ENCODE peak calls at places on chromosomes 12 and 14, in seven cellular contexts. One of them, this sample, is unnamed.

GRCh38 chr14:69582207-69582606 is 7.5 kb upstream of the CCDC177 start:
- DNase-seq in heart left ventricle: no peak
- DNase-seq in astrocyte: peak
- DNase-seq in NCI-H1105 treated with DMSO at 0.1 percent for 48 hours: no peak
- DNase-seq in activated CD4-positive, alpha-beta T cell treated with anti-CD3 and anti-CD28 coated beads, Interleukin-2, amount 10 ng/mL, durations not matched to agents 7 days and 5 days: no peak
- DNase-seq in sigmoid colon: no peak
- DNase-seq in ACHN: no peak
- DNase-seq in this sample: peak

GRCh38 chr12:52614381-52615207 is 3.8 kb downstream of the KRT73 start:
- DNase-seq in heart left ventricle: no peak
- DNase-seq in astrocyte: no peak
- DNase-seq in NCI-H1105 treated with DMSO at 0.1 percent for 48 hours: no peak
- DNase-seq in activated CD4-positive, alpha-beta T cell treated with anti-CD3 and anti-CD28 coated beads, Interleukin-2, amount 10 ng/mL, durations not matched to agents 7 days and 5 days: peak
- DNase-seq in sigmoid colon: no peak
- DNase-seq in ACHN: no peak
- DNase-seq in this sample: peak

GRCh38 chr14:51596473-51596870 is 55.2 kb upstream of the FRMD6 start:
- DNase-seq in heart left ventricle: no peak
- DNase-seq in astrocyte: no peak
- DNase-seq in NCI-H1105 treated with DMSO at 0.1 percent for 48 hours: no peak
- DNase-seq in activated CD4-positive, alpha-beta T cell treated with anti-CD3 and anti-CD28 coated beads, Interleukin-2, amount 10 ng/mL, durations not matched to agents 7 days and 5 days: no peak
- DNase-seq in sigmoid colon: no peak
- DNase-seq in ACHN: no peak
- DNase-seq in this sample: no peak

GRCh38 chr14:53888535-53889386 is 67.9 kb downstream of the BMP4 start:
- DNase-seq in heart left ventricle: no peak
- DNase-seq in astrocyte: no peak
- DNase-seq in NCI-H1105 treated with DMSO at 0.1 percent for 48 hours: no peak
- DNase-seq in activated CD4-positive, alpha-beta T cell treated with anti-CD3 and anti-CD28 coated beads, Interleukin-2, amount 10 ng/mL, durations not matched to agents 7 days and 5 days: no peak
- DNase-seq in sigmoid colon: no peak
- DNase-seq in ACHN: peak
- DNase-seq in this sample: no peak

GRCh38 chr14:29990993-29991392 is 63.3 kb upstream of the PRKD1 start:
- DNase-seq in heart left ventricle: no peak
- DNase-seq in astrocyte: no peak
- DNase-seq in NCI-H1105 treated with DMSO at 0.1 percent for 48 hours: no peak
- DNase-seq in activated CD4-positive, alpha-beta T cell treated with anti-CD3 and anti-CD28 coated beads, Interleukin-2, amount 10 ng/mL, durations not matched to agents 7 days and 5 days: no peak
- DNase-seq in sigmoid colon: no peak
- DNase-seq in ACHN: no peak
- DNase-seq in this sample: no peak

GRCh38 chr12:105706321-105706972 is 376.0 kb downstream of the C12orf75 start:
- DNase-seq in heart left ventricle: no peak
- DNase-seq in astrocyte: peak
- DNase-seq in NCI-H1105 treated with DMSO at 0.1 percent for 48 hours: no peak
- DNase-seq in activated CD4-positive, alpha-beta T cell treated with anti-CD3 and anti-CD28 coated beads, Interleukin-2, amount 10 ng/mL, durations not matched to agents 7 days and 5 days: no peak
- DNase-seq in sigmoid colon: no peak
- DNase-seq in ACHN: no peak
- DNase-seq in this sample: peak

GRCh38 chr12:58491296-58491695 is 429.0 kb downstream of the LRIG3 start:
- DNase-seq in heart left ventricle: no peak
- DNase-seq in astrocyte: peak
- DNase-seq in NCI-H1105 treated with DMSO at 0.1 percent for 48 hours: no peak
- DNase-seq in activated CD4-positive, alpha-beta T cell treated with anti-CD3 and anti-CD28 coated beads, Interleukin-2, amount 10 ng/mL, durations not matched to agents 7 days and 5 days: no peak
- DNase-seq in sigmoid colon: no peak
- DNase-seq in ACHN: no peak
- DNase-seq in this sample: peak

GRCh38 chr14:96038558-96038919 is 623 bp upstream of the C14orf132 start:
- DNase-seq in heart left ventricle: no peak
- DNase-seq in astrocyte: no peak
- DNase-seq in NCI-H1105 treated with DMSO at 0.1 percent for 48 hours: peak
- DNase-seq in activated CD4-positive, alpha-beta T cell treated with anti-CD3 and anti-CD28 coated beads, Interleukin-2, amount 10 ng/mL, durations not matched to agents 7 days and 5 days: no peak
- DNase-seq in sigmoid colon: no peak
- DNase-seq in ACHN: no peak
- DNase-seq in this sample: no peak

GRCh38 chr12:47387991-47388390 is 308.2 kb upstream of the AMIGO2 start:
- DNase-seq in heart left ventricle: no peak
- DNase-seq in astrocyte: peak
- DNase-seq in NCI-H1105 treated with DMSO at 0.1 percent for 48 hours: no peak
- DNase-seq in activated CD4-positive, alpha-beta T cell treated with anti-CD3 and anti-CD28 coated beads, Interleukin-2, amount 10 ng/mL, durations not matched to agents 7 days and 5 days: no peak
- DNase-seq in sigmoid colon: no peak
- DNase-seq in ACHN: no peak
- DNase-seq in this sample: no peak

GRCh38 chr14:72610831-72611200 is 283.1 kb downstream of the DPF3 start:
- DNase-seq in heart left ventricle: no peak
- DNase-seq in astrocyte: peak
- DNase-seq in NCI-H1105 treated with DMSO at 0.1 percent for 48 hours: no peak
- DNase-seq in activated CD4-positive, alpha-beta T cell treated with anti-CD3 and anti-CD28 coated beads, Interleukin-2, amount 10 ng/mL, durations not matched to agents 7 days and 5 days: no peak
- DNase-seq in sigmoid colon: no peak
- DNase-seq in ACHN: no peak
- DNase-seq in this sample: no peak

GRCh38 chr14:94571950-94572349 is 9.3 kb upstream of the SERPINA5 start:
- DNase-seq in heart left ventricle: no peak
- DNase-seq in astrocyte: peak
- DNase-seq in NCI-H1105 treated with DMSO at 0.1 percent for 48 hours: no peak
- DNase-seq in activated CD4-positive, alpha-beta T cell treated with anti-CD3 and anti-CD28 coated beads, Interleukin-2, amount 10 ng/mL, durations not matched to agents 7 days and 5 days: no peak
- DNase-seq in sigmoid colon: no peak
- DNase-seq in ACHN: no peak
- DNase-seq in this sample: peak

GRCh38 chr12:128025856-128026255 is 241.1 kb upstream of the TMEM132C start:
- DNase-seq in heart left ventricle: no peak
- DNase-seq in astrocyte: no peak
- DNase-seq in NCI-H1105 treated with DMSO at 0.1 percent for 48 hours: no peak
- DNase-seq in activated CD4-positive, alpha-beta T cell treated with anti-CD3 and anti-CD28 coated beads, Interleukin-2, amount 10 ng/mL, durations not matched to agents 7 days and 5 days: no peak
- DNase-seq in sigmoid colon: no peak
- DNase-seq in ACHN: no peak
- DNase-seq in this sample: no peak

GRCh38 chr14:94423465-94424056 is 29.0 kb downstream of the SERPINA11 start:
- DNase-seq in heart left ventricle: peak
- DNase-seq in astrocyte: peak
- DNase-seq in NCI-H1105 treated with DMSO at 0.1 percent for 48 hours: no peak
- DNase-seq in activated CD4-positive, alpha-beta T cell treated with anti-CD3 and anti-CD28 coated beads, Interleukin-2, amount 10 ng/mL, durations not matched to agents 7 days and 5 days: peak
- DNase-seq in sigmoid colon: peak
- DNase-seq in ACHN: peak
- DNase-seq in this sample: peak

GRCh38 chr12:104276192-104277131 is 27.1 kb upstream of the EID3 start:
- DNase-seq in heart left ventricle: no peak
- DNase-seq in astrocyte: no peak
- DNase-seq in NCI-H1105 treated with DMSO at 0.1 percent for 48 hours: peak
- DNase-seq in activated CD4-positive, alpha-beta T cell treated with anti-CD3 and anti-CD28 coated beads, Interleukin-2, amount 10 ng/mL, durations not matched to agents 7 days and 5 days: no peak
- DNase-seq in sigmoid colon: no peak
- DNase-seq in ACHN: peak
- DNase-seq in this sample: no peak

GRCh38 chr12:19404232-19404880 is 34.9 kb upstream of the AEBP2 start:
- DNase-seq in heart left ventricle: no peak
- DNase-seq in astrocyte: no peak
- DNase-seq in NCI-H1105 treated with DMSO at 0.1 percent for 48 hours: no peak
- DNase-seq in activated CD4-positive, alpha-beta T cell treated with anti-CD3 and anti-CD28 coated beads, Interleukin-2, amount 10 ng/mL, durations not matched to agents 7 days and 5 days: peak
- DNase-seq in sigmoid colon: no peak
- DNase-seq in ACHN: no peak
- DNase-seq in this sample: no peak

GRCh38 chr14:95365401-95365800 is 45.7 kb upstream of the CLMN start:
- DNase-seq in heart left ventricle: no peak
- DNase-seq in astrocyte: no peak
- DNase-seq in NCI-H1105 treated with DMSO at 0.1 percent for 48 hours: no peak
- DNase-seq in activated CD4-positive, alpha-beta T cell treated with anti-CD3 and anti-CD28 coated beads, Interleukin-2, amount 10 ng/mL, durations not matched to agents 7 days and 5 days: no peak
- DNase-seq in sigmoid colon: no peak
- DNase-seq in ACHN: no peak
- DNase-seq in this sample: no peak

GRCh38 chr12:50991296-50991695 is 34.9 kb downstream of the SLC11A2 start:
- DNase-seq in heart left ventricle: no peak
- DNase-seq in astrocyte: no peak
- DNase-seq in NCI-H1105 treated with DMSO at 0.1 percent for 48 hours: no peak
- DNase-seq in activated CD4-positive, alpha-beta T cell treated with anti-CD3 and anti-CD28 coated beads, Interleukin-2, amount 10 ng/mL, durations not matched to agents 7 days and 5 days: no peak
- DNase-seq in sigmoid colon: no peak
- DNase-seq in ACHN: no peak
- DNase-seq in this sample: no peak

This sample was measured in epithelial cell of esophagus.